ENCODE peak calls at places on chromosomes 2 and 18, in four cellular contexts. One of them, this sample, is unnamed.

GRCh38 chr18:9150116-9150515 is 13.5 kb downstream of the ANKRD12 start:
- DNase-seq in mammary epithelial cell: no peak
- DNase-seq in mucosa of descending colon: no peak
- DNase-seq in brain microvascular endothelial cell: no peak
- DNase-seq in this sample: no peak

GRCh38 chr2:189022492-189022891 is 48.3 kb downstream of the COL3A1 start:
- DNase-seq in mammary epithelial cell: no peak
- DNase-seq in mucosa of descending colon: no peak
- DNase-seq in brain microvascular endothelial cell: no peak
- DNase-seq in this sample: no peak

GRCh38 chr2:41698787-41699422 is 348.9 kb upstream of the PKDCC start:
- DNase-seq in mammary epithelial cell: no peak
- DNase-seq in mucosa of descending colon: peak
- DNase-seq in brain microvascular endothelial cell: no peak
- DNase-seq in this sample: peak

GRCh38 chr2:64941751-64942150 is 47.4 kb upstream of the SLC1A4 start:
- DNase-seq in mammary epithelial cell: no peak
- DNase-seq in mucosa of descending colon: no peak
- DNase-seq in brain microvascular endothelial cell: no peak
- DNase-seq in this sample: no peak

GRCh38 chr2:8365331-8365910 is 316.4 kb upstream of the ID2 start:
- DNase-seq in mammary epithelial cell: no peak
- DNase-seq in mucosa of descending colon: no peak
- DNase-seq in brain microvascular endothelial cell: no peak
- DNase-seq in this sample: no peak

GRCh38 chr2:217291259-217291658 is 431.4 kb upstream of the TNP1 start:
- DNase-seq in mammary epithelial cell: peak
- DNase-seq in mucosa of descending colon: no peak
- DNase-seq in brain microvascular endothelial cell: no peak
- DNase-seq in this sample: no peak

GRCh38 chr2:202721621-202722020 is 86.9 kb downstream of the FAM117B start:
- DNase-seq in mammary epithelial cell: no peak
- DNase-seq in mucosa of descending colon: no peak
- DNase-seq in brain microvascular endothelial cell: peak
- DNase-seq in this sample: no peak

GRCh38 chr2:73494031-73494430 is 108.4 kb downstream of the ALMS1 start:
- DNase-seq in mammary epithelial cell: peak
- DNase-seq in mucosa of descending colon: no peak
- DNase-seq in brain microvascular endothelial cell: peak
- DNase-seq in this sample: no peak

GRCh38 chr18:59837586-59837985 is 62.2 kb upstream of the PMAIP1 start:
- DNase-seq in mammary epithelial cell: peak
- DNase-seq in mucosa of descending colon: no peak
- DNase-seq in brain microvascular endothelial cell: peak
- DNase-seq in this sample: peak

GRCh38 chr18:74204543-74205152 is 56.3 kb downstream of the TIMM21 start:
- DNase-seq in mammary epithelial cell: no peak
- DNase-seq in mucosa of descending colon: no peak
- DNase-seq in brain microvascular endothelial cell: no peak
- DNase-seq in this sample: no peak

GRCh38 chr18:48011926-48012469 is 81.5 kb upstream of the SMAD2 start:
- DNase-seq in mammary epithelial cell: no peak
- DNase-seq in mucosa of descending colon: no peak
- DNase-seq in brain microvascular endothelial cell: no peak
- DNase-seq in this sample: no peak

GRCh38 chr2:85396531-85397470 is 13.4 kb downstream of the CAPG start:
- DNase-seq in mammary epithelial cell: no peak
- DNase-seq in mucosa of descending colon: no peak
- DNase-seq in brain microvascular endothelial cell: no peak
- DNase-seq in this sample: peak
- H3K4me3 ChIP-seq in mammary epithelial cell: no peak
- H3K4me3 ChIP-seq in mucosa of descending colon: no peak
- H3K4me3 ChIP-seq in brain microvascular endothelial cell: no peak
- H3K4me3 ChIP-seq in this sample: peak

GRCh38 chr2:71064754-71065621 is 3.5 kb upstream of the NAGK start:
- DNase-seq in mammary epithelial cell: no peak
- DNase-seq in mucosa of descending colon: no peak
- DNase-seq in brain microvascular endothelial cell: no peak
- DNase-seq in this sample: no peak
- H3K4me3 ChIP-seq in mammary epithelial cell: no peak
- H3K4me3 ChIP-seq in mucosa of descending colon: no peak
- H3K4me3 ChIP-seq in brain microvascular endothelial cell: no peak
- H3K4me3 ChIP-seq in this sample: no peak

GRCh38 chr2:47024046-47024445 is 108.4 kb upstream of the MCFD2 start:
- DNase-seq in mammary epithelial cell: no peak
- DNase-seq in mucosa of descending colon: no peak
- DNase-seq in brain microvascular endothelial cell: no peak
- DNase-seq in this sample: no peak

GRCh38 chr2:47022399-47022798 is 106.8 kb upstream of the MCFD2 start:
- DNase-seq in mammary epithelial cell: no peak
- DNase-seq in mucosa of descending colon: no peak
- DNase-seq in brain microvascular endothelial cell: no peak
- DNase-seq in this sample: no peak

GRCh38 chr2:47021301-47022009 is 105.8 kb upstream of the MCFD2 start:
- DNase-seq in mammary epithelial cell: no peak
- DNase-seq in mucosa of descending colon: no peak
- DNase-seq in brain microvascular endothelial cell: no peak
- DNase-seq in this sample: no peak

GRCh38 chr2:47025969-47026610 is 110.5 kb upstream of the MCFD2 start:
- DNase-seq in mammary epithelial cell: no peak
- DNase-seq in mucosa of descending colon: no peak
- DNase-seq in brain microvascular endothelial cell: no peak
- DNase-seq in this sample: no peak

DNA sequence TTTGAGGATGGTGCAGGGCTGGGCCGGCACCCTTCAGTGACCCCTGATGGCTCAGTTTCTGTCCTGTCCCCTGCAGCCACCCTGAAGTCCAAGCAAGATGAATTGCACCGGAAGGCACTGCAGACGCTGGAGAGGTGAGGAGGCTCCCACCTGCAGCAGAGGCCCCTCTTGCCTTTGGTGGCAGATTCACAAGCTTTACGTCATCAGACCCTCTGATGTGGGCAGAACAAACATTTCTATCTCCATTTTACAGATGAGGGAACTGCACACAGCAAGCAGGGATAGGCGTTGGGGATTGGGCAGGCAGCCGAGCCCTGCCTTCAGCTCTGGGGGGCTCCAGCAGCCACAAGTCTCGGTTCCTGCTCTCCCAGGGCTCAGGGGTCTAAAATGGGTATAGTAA is 107.7 kb upstream of the MCFD2 start:
- DNase-seq in mammary epithelial cell: no peak
- DNase-seq in mucosa of descending colon: no peak
- DNase-seq in brain microvascular endothelial cell: no peak
- DNase-seq in this sample: no peak
- H3K4me3 ChIP-seq in mammary epithelial cell: no peak
- H3K4me3 ChIP-seq in mucosa of descending colon: no peak
- H3K4me3 ChIP-seq in brain microvascular endothelial cell: no peak
- H3K4me3 ChIP-seq in this sample: no peak

DNA sequence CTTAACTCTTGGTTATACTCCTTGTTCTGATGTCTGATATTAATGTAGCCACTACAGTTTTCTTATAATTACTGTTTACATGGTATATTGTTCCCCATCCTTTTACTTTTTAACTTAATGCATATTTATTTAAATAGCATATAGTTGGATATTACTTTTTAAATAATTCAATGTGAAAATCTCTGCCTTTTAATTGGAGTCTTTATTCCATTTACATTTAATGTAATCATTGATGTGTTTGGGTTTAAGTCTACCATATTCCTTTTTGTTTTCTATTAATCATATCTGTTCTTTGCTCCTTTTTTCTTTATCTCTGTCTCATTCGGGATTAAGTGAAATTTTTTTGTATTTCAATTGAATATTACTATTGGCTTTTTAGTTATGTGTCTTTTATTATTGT is 109.1 kb downstream of the MTX2 start:
- DNase-seq in mammary epithelial cell: no peak
- DNase-seq in mucosa of descending colon: no peak
- DNase-seq in brain microvascular endothelial cell: no peak
- DNase-seq in this sample: no peak
- H3K4me3 ChIP-seq in mammary epithelial cell: no peak
- H3K4me3 ChIP-seq in mucosa of descending colon: no peak
- H3K4me3 ChIP-seq in brain microvascular endothelial cell: no peak
- H3K4me3 ChIP-seq in this sample: no peak

DNA sequence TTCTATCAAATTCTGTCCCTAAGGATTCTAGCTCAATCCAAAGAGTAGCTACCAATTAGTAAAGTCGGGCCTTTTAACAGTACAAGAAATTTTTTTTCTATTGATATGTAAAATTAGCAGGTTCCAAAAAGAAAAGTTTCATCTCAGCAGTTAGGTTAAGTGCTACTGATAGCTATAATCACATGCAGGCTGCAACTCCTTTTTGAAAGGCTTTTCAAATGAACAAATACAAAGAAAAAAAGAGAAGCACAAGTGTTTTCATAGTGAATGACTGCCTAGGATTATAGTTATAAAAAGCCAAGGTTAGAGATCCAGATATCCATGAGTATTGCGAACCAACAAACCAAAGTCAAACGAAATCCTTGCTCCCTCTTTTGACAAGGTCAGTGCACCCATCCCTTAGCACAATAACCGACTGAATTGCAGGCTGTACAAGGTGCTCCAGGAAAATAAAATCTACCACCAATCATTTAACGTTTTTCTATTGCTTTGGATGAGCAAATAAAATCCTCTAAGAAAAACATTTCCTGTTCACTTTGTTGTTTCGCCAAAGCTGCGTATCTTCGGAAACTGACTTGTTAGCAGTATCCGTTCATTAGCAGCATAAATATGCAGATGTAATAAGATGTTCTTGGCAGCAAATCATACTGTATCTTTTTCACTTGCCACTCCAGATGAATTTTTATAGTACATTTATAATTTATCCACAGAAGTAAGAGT is 100.2 kb downstream of the SRBD1 start:
- DNase-seq in mammary epithelial cell: no peak
- DNase-seq in mucosa of descending colon: no peak
- DNase-seq in brain microvascular endothelial cell: no peak
- DNase-seq in this sample: no peak
- H3K4me3 ChIP-seq in mammary epithelial cell: no peak
- H3K4me3 ChIP-seq in mucosa of descending colon: no peak
- H3K4me3 ChIP-seq in brain microvascular endothelial cell: no peak
- H3K4me3 ChIP-seq in this sample: no peak

GRCh38 chr2:127515383-127515915 is 10.8 kb downstream of the IWS1 start:
- DNase-seq in mammary epithelial cell: no peak
- DNase-seq in mucosa of descending colon: no peak
- DNase-seq in brain microvascular endothelial cell: no peak
- DNase-seq in this sample: no peak
- H3K4me3 ChIP-seq in mammary epithelial cell: no peak
- H3K4me3 ChIP-seq in mucosa of descending colon: no peak
- H3K4me3 ChIP-seq in brain microvascular endothelial cell: no peak
- H3K4me3 ChIP-seq in this sample: no peak

GRCh38 chr2:168608796-168609195 is 152.7 kb downstream of the CERS6 start:
- DNase-seq in mammary epithelial cell: peak
- DNase-seq in mucosa of descending colon: no peak
- DNase-seq in brain microvascular endothelial cell: no peak
- DNase-seq in this sample: no peak
- H3K4me3 ChIP-seq in mammary epithelial cell: peak
- H3K4me3 ChIP-seq in mucosa of descending colon: no peak
- H3K4me3 ChIP-seq in brain microvascular endothelial cell: no peak
- H3K4me3 ChIP-seq in this sample: no peak

GRCh38 chr2:213228638-213229037 is 55.6 kb upstream of the SPAG16 start:
- DNase-seq in mammary epithelial cell: no peak
- DNase-seq in mucosa of descending colon: no peak
- DNase-seq in brain microvascular endothelial cell: no peak
- DNase-seq in this sample: no peak

GRCh38 chr2:213232649-213233437 is 51.4 kb upstream of the SPAG16 start:
- DNase-seq in mammary epithelial cell: no peak
- DNase-seq in mucosa of descending colon: no peak
- DNase-seq in brain microvascular endothelial cell: peak
- DNase-seq in this sample: no peak

GRCh38 chr2:213227458-213227857 is 56.8 kb upstream of the SPAG16 start:
- DNase-seq in mammary epithelial cell: peak
- DNase-seq in mucosa of descending colon: no peak
- DNase-seq in brain microvascular endothelial cell: no peak
- DNase-seq in this sample: no peak

GRCh38 chr2:213231966-213232365 is 52.3 kb upstream of the SPAG16 start:
- DNase-seq in mammary epithelial cell: no peak
- DNase-seq in mucosa of descending colon: no peak
- DNase-seq in brain microvascular endothelial cell: no peak
- DNase-seq in this sample: no peak

DNA sequence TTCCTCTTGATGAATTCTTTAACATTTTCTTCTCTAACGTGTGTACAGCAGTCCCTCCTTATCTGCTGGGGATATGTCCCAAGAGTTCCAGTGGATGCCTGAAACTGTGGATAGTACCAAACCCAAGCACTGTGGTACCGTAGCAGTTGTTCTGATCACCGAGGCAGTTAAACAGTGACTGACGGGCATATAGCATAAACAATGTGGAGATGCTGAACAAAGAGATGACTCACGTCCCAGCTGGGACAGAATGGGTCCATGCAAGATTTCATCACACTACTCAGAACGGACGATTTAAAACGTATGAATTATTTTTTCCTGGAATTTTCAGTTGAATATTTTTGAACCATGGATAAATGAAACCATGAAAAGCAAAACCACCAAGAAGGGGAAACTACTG is 54.5 kb upstream of the SPAG16 start:
- DNase-seq in mammary epithelial cell: no peak
- DNase-seq in mucosa of descending colon: no peak
- DNase-seq in brain microvascular endothelial cell: peak
- DNase-seq in this sample: no peak
- H3K4me3 ChIP-seq in mammary epithelial cell: no peak
- H3K4me3 ChIP-seq in mucosa of descending colon: no peak
- H3K4me3 ChIP-seq in brain microvascular endothelial cell: no peak
- H3K4me3 ChIP-seq in this sample: no peak

This sample was measured in prostate gland.